ENCODE peak calls at places on chromosomes 11 and 22, in eight cellular contexts. One of them, this sample, is unnamed.

GRCh38 chr11:133234883-133235282 is 297.4 kb downstream of the OPCML start:
- DNase-seq in NB4: no peak
- DNase-seq in tibial nerve: no peak
- DNase-seq in GM12878: no peak
- DNase-seq in endothelial cell of umbilical vein: no peak
- DNase-seq in body of pancreas: no peak
- DNase-seq in IMR-90: no peak
- DNase-seq in right lobe of liver: no peak
- DNase-seq in this sample: no peak

GRCh38 chr11:96744697-96745096 is 354.9 kb downstream of the JRKL start:
- DNase-seq in GM12878: no peak
- DNase-seq in IMR-90: peak
- DNase-seq in body of pancreas: no peak
- DNase-seq in NB4: no peak
- DNase-seq in tibial nerve: no peak
- DNase-seq in right lobe of liver: no peak
- DNase-seq in endothelial cell of umbilical vein: no peak
- DNase-seq in this sample: no peak

GRCh38 chr11:43837879-43838278 is 42.8 kb upstream of the ALKBH3 start:
- DNase-seq in NB4: no peak
- DNase-seq in endothelial cell of umbilical vein: no peak
- DNase-seq in right lobe of liver: no peak
- DNase-seq in GM12878: no peak
- DNase-seq in tibial nerve: no peak
- DNase-seq in body of pancreas: no peak
- DNase-seq in IMR-90: no peak
- DNase-seq in this sample: no peak

GRCh38 chr22:27801197-27801615 is 350 bp downstream of the MN1 start:
- DNase-seq in endothelial cell of umbilical vein: peak
- DNase-seq in GM12878: no peak
- DNase-seq in IMR-90: peak
- DNase-seq in tibial nerve: no peak
- DNase-seq in body of pancreas: no peak
- DNase-seq in right lobe of liver: no peak
- DNase-seq in NB4: no peak
- DNase-seq in this sample: peak

GRCh38 chr11:12235945-12236743 is 125.8 kb downstream of the MICAL2 start:
- DNase-seq in endothelial cell of umbilical vein: peak
- DNase-seq in GM12878: peak
- DNase-seq in IMR-90: peak
- DNase-seq in body of pancreas: peak
- DNase-seq in NB4: peak
- DNase-seq in right lobe of liver: no peak
- DNase-seq in tibial nerve: no peak
- DNase-seq in this sample: peak

GRCh38 chr11:3109921-3110706 is 52.9 kb upstream of the CARS1 start:
- DNase-seq in NB4: peak
- DNase-seq in tibial nerve: peak
- DNase-seq in IMR-90: no peak
- DNase-seq in body of pancreas: peak
- DNase-seq in right lobe of liver: peak
- DNase-seq in endothelial cell of umbilical vein: peak
- DNase-seq in GM12878: no peak
- DNase-seq in this sample: peak

GRCh38 chr11:109957601-109958000 is 135.6 kb upstream of the ZC3H12C start:
- DNase-seq in body of pancreas: no peak
- DNase-seq in GM12878: no peak
- DNase-seq in right lobe of liver: no peak
- DNase-seq in endothelial cell of umbilical vein: no peak
- DNase-seq in NB4: no peak
- DNase-seq in tibial nerve: no peak
- DNase-seq in IMR-90: peak
- DNase-seq in this sample: no peak

GRCh38 chr22:16774911-16775529 is 50.2 kb downstream of the XKR3 start:
- DNase-seq in tibial nerve: no peak
- DNase-seq in GM12878: no peak
- DNase-seq in body of pancreas: no peak
- DNase-seq in NB4: peak
- DNase-seq in endothelial cell of umbilical vein: no peak
- DNase-seq in IMR-90: no peak
- DNase-seq in right lobe of liver: no peak
- DNase-seq in this sample: no peak

GRCh38 chr11:86222081-86222480 is 22.5 kb upstream of the EED start:
- DNase-seq in body of pancreas: no peak
- DNase-seq in tibial nerve: no peak
- DNase-seq in NB4: no peak
- DNase-seq in IMR-90: no peak
- DNase-seq in GM12878: no peak
- DNase-seq in endothelial cell of umbilical vein: no peak
- DNase-seq in right lobe of liver: no peak
- DNase-seq in this sample: no peak

GRCh38 chr11:60912223-60912850 is 1.6 kb upstream of the TMEM109 start:
- DNase-seq in endothelial cell of umbilical vein: no peak
- DNase-seq in body of pancreas: no peak
- DNase-seq in GM12878: no peak
- DNase-seq in tibial nerve: no peak
- DNase-seq in right lobe of liver: no peak
- DNase-seq in NB4: no peak
- DNase-seq in IMR-90: no peak
- DNase-seq in this sample: no peak
- TF ChIP-seq POLR2A in endothelial cell of umbilical vein: no peak
- TF ChIP-seq POLR2A in body of pancreas: no peak
- TF ChIP-seq POLR2A in GM12878: peak
- TF ChIP-seq POLR2A in tibial nerve: no peak
- TF ChIP-seq POLR2A in right lobe of liver: no peak
- TF ChIP-seq POLR2A in NB4: no peak
- TF ChIP-seq POLR2A in IMR-90: no peak
- TF ChIP-seq POLR2A in this sample: no peak

GRCh38 chr11:32829157-32829679 is 509 bp upstream of the PRRG4 start:
- DNase-seq in GM12878: no peak
- DNase-seq in body of pancreas: no peak
- DNase-seq in right lobe of liver: no peak
- DNase-seq in tibial nerve: no peak
- DNase-seq in NB4: no peak
- DNase-seq in endothelial cell of umbilical vein: peak
- DNase-seq in IMR-90: no peak
- DNase-seq in this sample: no peak
- TF ChIP-seq POLR2A in GM12878: no peak
- TF ChIP-seq POLR2A in body of pancreas: peak
- TF ChIP-seq POLR2A in right lobe of liver: no peak
- TF ChIP-seq POLR2A in tibial nerve: no peak
- TF ChIP-seq POLR2A in NB4: no peak
- TF ChIP-seq POLR2A in endothelial cell of umbilical vein: no peak
- TF ChIP-seq POLR2A in IMR-90: no peak
- TF ChIP-seq POLR2A in this sample: no peak

GRCh38 chr11:62573592-62574362 is at the start of gene EEF1G:
- DNase-seq in tibial nerve: peak
- DNase-seq in IMR-90: peak
- DNase-seq in body of pancreas: peak
- DNase-seq in right lobe of liver: peak
- DNase-seq in GM12878: peak
- DNase-seq in endothelial cell of umbilical vein: peak
- DNase-seq in NB4: peak
- DNase-seq in this sample: peak
- TF ChIP-seq POLR2A in tibial nerve: peak
- TF ChIP-seq POLR2A in IMR-90: peak
- TF ChIP-seq POLR2A in body of pancreas: peak
- TF ChIP-seq POLR2A in right lobe of liver: peak
- TF ChIP-seq POLR2A in GM12878: peak
- TF ChIP-seq POLR2A in endothelial cell of umbilical vein: peak
- TF ChIP-seq POLR2A in NB4: peak
- TF ChIP-seq POLR2A in this sample: peak

GRCh38 chr22:36323855-36324331 is 63.9 kb downstream of the MYH9 start:
- DNase-seq in endothelial cell of umbilical vein: no peak
- DNase-seq in IMR-90: no peak
- DNase-seq in NB4: no peak
- DNase-seq in body of pancreas: no peak
- DNase-seq in tibial nerve: no peak
- DNase-seq in right lobe of liver: no peak
- DNase-seq in GM12878: no peak
- DNase-seq in this sample: no peak
- TF ChIP-seq POLR2A in endothelial cell of umbilical vein: no peak
- TF ChIP-seq POLR2A in IMR-90: no peak
- TF ChIP-seq POLR2A in NB4: no peak
- TF ChIP-seq POLR2A in body of pancreas: no peak
- TF ChIP-seq POLR2A in tibial nerve: no peak
- TF ChIP-seq POLR2A in right lobe of liver: no peak
- TF ChIP-seq POLR2A in GM12878: no peak
- TF ChIP-seq POLR2A in this sample: no peak

GRCh38 chr11:72832301-72833082 is 18.3 kb downstream of the ATG16L2 start:
- DNase-seq in NB4: no peak
- DNase-seq in endothelial cell of umbilical vein: no peak
- DNase-seq in right lobe of liver: no peak
- DNase-seq in body of pancreas: no peak
- DNase-seq in IMR-90: no peak
- DNase-seq in GM12878: no peak
- DNase-seq in tibial nerve: no peak
- DNase-seq in this sample: no peak

GRCh38 chr11:72834905-72835304 is 20.7 kb downstream of the ATG16L2 start:
- DNase-seq in IMR-90: no peak
- DNase-seq in endothelial cell of umbilical vein: no peak
- DNase-seq in right lobe of liver: no peak
- DNase-seq in tibial nerve: no peak
- DNase-seq in GM12878: no peak
- DNase-seq in NB4: peak
- DNase-seq in body of pancreas: no peak
- DNase-seq in this sample: no peak

GRCh38 chr11:72833792-72834501 is 19.7 kb downstream of the ATG16L2 start:
- DNase-seq in right lobe of liver: no peak
- DNase-seq in GM12878: no peak
- DNase-seq in NB4: no peak
- DNase-seq in body of pancreas: no peak
- DNase-seq in endothelial cell of umbilical vein: no peak
- DNase-seq in IMR-90: no peak
- DNase-seq in tibial nerve: no peak
- DNase-seq in this sample: no peak

GRCh38 chr11:72831521-72832300 is 17.5 kb downstream of the ATG16L2 start:
- DNase-seq in tibial nerve: peak
- DNase-seq in right lobe of liver: peak
- DNase-seq in body of pancreas: peak
- DNase-seq in GM12878: no peak
- DNase-seq in IMR-90: peak
- DNase-seq in endothelial cell of umbilical vein: peak
- DNase-seq in NB4: peak
- DNase-seq in this sample: peak

GRCh38 chr11:72833083-72833733 is 19.0 kb downstream of the ATG16L2 start:
- DNase-seq in body of pancreas: no peak
- DNase-seq in GM12878: no peak
- DNase-seq in right lobe of liver: no peak
- DNase-seq in NB4: no peak
- DNase-seq in endothelial cell of umbilical vein: no peak
- DNase-seq in tibial nerve: no peak
- DNase-seq in IMR-90: no peak
- DNase-seq in this sample: no peak
- TF ChIP-seq POLR2A in body of pancreas: no peak
- TF ChIP-seq POLR2A in GM12878: peak
- TF ChIP-seq POLR2A in right lobe of liver: no peak
- TF ChIP-seq POLR2A in NB4: peak
- TF ChIP-seq POLR2A in endothelial cell of umbilical vein: no peak
- TF ChIP-seq POLR2A in tibial nerve: no peak
- TF ChIP-seq POLR2A in IMR-90: no peak
- TF ChIP-seq POLR2A in this sample: no peak

GRCh38 chr11:14725150-14725549 is 81.5 kb downstream of the PDE3B start:
- DNase-seq in IMR-90: no peak
- DNase-seq in NB4: no peak
- DNase-seq in tibial nerve: no peak
- DNase-seq in body of pancreas: no peak
- DNase-seq in endothelial cell of umbilical vein: no peak
- DNase-seq in GM12878: no peak
- DNase-seq in right lobe of liver: no peak
- DNase-seq in this sample: no peak
- TF ChIP-seq POLR2A in IMR-90: no peak
- TF ChIP-seq POLR2A in NB4: no peak
- TF ChIP-seq POLR2A in tibial nerve: no peak
- TF ChIP-seq POLR2A in body of pancreas: no peak
- TF ChIP-seq POLR2A in endothelial cell of umbilical vein: no peak
- TF ChIP-seq POLR2A in GM12878: no peak
- TF ChIP-seq POLR2A in right lobe of liver: no peak
- TF ChIP-seq POLR2A in this sample: no peak

DNA sequence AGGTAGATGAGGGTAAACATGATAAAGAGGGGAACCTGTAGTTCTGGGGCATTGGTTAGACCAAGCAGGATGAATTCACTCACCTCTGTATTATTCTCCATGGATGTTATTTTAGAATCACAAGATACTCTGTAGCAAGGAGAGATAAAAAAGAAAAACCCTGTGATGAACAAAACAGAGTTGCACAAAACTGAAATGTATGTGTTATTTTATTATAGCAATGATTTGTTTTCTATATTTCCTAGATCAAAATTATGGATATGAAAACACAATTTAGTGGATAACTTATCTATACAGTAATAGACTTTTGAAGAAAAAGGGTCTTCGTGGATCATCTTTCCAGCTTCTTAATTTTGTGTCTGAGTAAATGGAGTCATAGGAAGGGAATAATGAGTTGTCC is at the start of gene OR5B17:
- DNase-seq in GM12878: no peak
- DNase-seq in right lobe of liver: no peak
- DNase-seq in NB4: no peak
- DNase-seq in tibial nerve: no peak
- DNase-seq in IMR-90: no peak
- DNase-seq in body of pancreas: no peak
- DNase-seq in endothelial cell of umbilical vein: no peak
- DNase-seq in this sample: no peak
- TF ChIP-seq POLR2A in GM12878: no peak
- TF ChIP-seq POLR2A in right lobe of liver: no peak
- TF ChIP-seq POLR2A in NB4: no peak
- TF ChIP-seq POLR2A in tibial nerve: no peak
- TF ChIP-seq POLR2A in IMR-90: no peak
- TF ChIP-seq POLR2A in body of pancreas: no peak
- TF ChIP-seq POLR2A in endothelial cell of umbilical vein: no peak
- TF ChIP-seq POLR2A in this sample: no peak

GRCh38 chr11:18698341-18699268 is at the start of gene TMEM86A:
- DNase-seq in NB4: peak
- DNase-seq in right lobe of liver: peak
- DNase-seq in body of pancreas: peak
- DNase-seq in IMR-90: peak
- DNase-seq in endothelial cell of umbilical vein: peak
- DNase-seq in tibial nerve: peak
- DNase-seq in GM12878: no peak
- DNase-seq in this sample: peak
- TF ChIP-seq POLR2A in NB4: no peak
- TF ChIP-seq POLR2A in right lobe of liver: peak
- TF ChIP-seq POLR2A in body of pancreas: peak
- TF ChIP-seq POLR2A in IMR-90: no peak
- TF ChIP-seq POLR2A in endothelial cell of umbilical vein: peak
- TF ChIP-seq POLR2A in tibial nerve: peak
- TF ChIP-seq POLR2A in GM12878: no peak
- TF ChIP-seq POLR2A in this sample: peak